ENCODE peak calls at places on chromosome 14, in five cellular contexts. K is A549, W is endothelial cell of umbilical vein, G is A673, Z is right atrium auricular region. I is an unnamed sample. For H3K4me1 and H3K9me3, the result is how much of the 10 kb centered on the place peaks cover.

GRCh38 chr14:99732436-99733220 is 48.5 kb downstream of the CYP46A1 start:
- DNase-seq in K (no peak), W (no peak), G (no peak), Z (peak), I (no peak)

GRCh38 chr14:46259536-46259935 is 392.0 kb downstream of the RPL10L start:
- DNase-seq in K (no peak), W (no peak), G (no peak), Z (no peak), I (no peak)

GRCh38 chr14:34219661-34220060 is 242.4 kb downstream of the SPTSSA start:
- DNase-seq in K (no peak), W (no peak), G (no peak), Z (no peak), I (no peak)

GRCh38 chr14:51189600-51190376 is 50.3 kb upstream of the TMX1 start:
- DNase-seq in K (no peak), W (no peak), G (no peak), Z (no peak), I (no peak)

GRCh38 chr14:48563465-48563864 is 888.1 kb upstream of the MDGA2 start:
- DNase-seq in K (no peak), W (no peak), G (no peak), Z (no peak), I (peak)

GRCh38 chr14:94926176-94926575 is 156.3 kb upstream of the GSC start:
- DNase-seq in K (no peak), W (no peak), G (no peak), Z (no peak), I (no peak)

GRCh38 chr14:29925106-29925722 is 2.4 kb downstream of the PRKD1 start:
- DNase-seq in K (no peak), W (no peak), G (no peak), Z (no peak), I (no peak)

GRCh38 chr14:74825008-74825407 is 50.9 kb downstream of the PROX2 start:
- DNase-seq in K (no peak), W (peak), G (peak), Z (no peak), I (no peak)

GRCh38 chr14:31109257-31109656 is 83.1 kb upstream of the STRN3 start:
- DNase-seq in K (no peak), W (no peak), G (no peak), Z (no peak), I (no peak)

GRCh38 chr14:102088012-102088792 is 1.4 kb upstream of the HSP90AA1 start:
- DNase-seq in K (no peak), W (peak), G (no peak), Z (peak), I (no peak)

GRCh38 chr14:71554959-71555612 is 377.1 kb upstream of the RGS6 start:
- DNase-seq in K (no peak), W (no peak), G (no peak), Z (no peak), I (no peak)

GRCh38 chr14:80586116-80586515 is 355.4 kb downstream of the CEP128 start:
- DNase-seq in K (no peak), W (no peak), G (no peak), Z (no peak), I (peak)

GRCh38 chr14:36067428-36068187 is 108.9 kb downstream of the PTCSC3 start:
- DNase-seq in K (no peak), W (no peak), G (no peak), Z (no peak), I (no peak)

GRCh38 chr14:102277874-102278630 is 26.9 kb downstream of the MOK start:
- DNase-seq in K (no peak), W (no peak), G (no peak), Z (no peak), I (no peak)

GRCh38 chr14:23827100-23827892 is 126.3 kb upstream of the DHRS4 start:
- DNase-seq in K (no peak), W (no peak), G (no peak), Z (no peak), I (no peak)

GRCh38 chr14:78142994-78143393 is 27.2 kb upstream of the NRXN3 start:
- DNase-seq in K (no peak), W (no peak), G (no peak), Z (no peak), I (no peak)

GRCh38 chr14:63542231-63542999 is 762 bp downstream of the PPP2R5E start:
- DNase-seq in K (no peak), W (peak), G (peak), Z (no peak), I (peak)

GRCh38 chr14:99749763-99750715 is 43.2 kb upstream of the EML1 start:
- DNase-seq in K (no peak), W (no peak), G (no peak), Z (no peak), I (no peak)

GRCh38 chr14:72416892-72417291 is 477.0 kb downstream of the DPF3 start:
- DNase-seq in K (peak), W (no peak), G (peak), Z (peak), I (no peak)

GRCh38 chr14:96639550-96639949 is 137.4 kb downstream of the PAPOLA start:
- DNase-seq in K (no peak), W (no peak), G (no peak), Z (peak), I (no peak)

GRCh38 chr14:91380610-91381371 is 36.8 kb downstream of the CCDC88C start:
- DNase-seq in K (no peak), W (peak), G (peak), Z (no peak), I (peak)

GRCh38 chr14:28321475-28322244 is 444.9 kb upstream of the FOXG1 start:
- DNase-seq in K (peak), W (no peak), G (no peak), Z (no peak), I (no peak)

GRCh38 chr14:89137514-89138163 is 279.4 kb downstream of the FOXN3 start:
- DNase-seq in K (peak), W (peak), G (no peak), Z (peak), I (peak)

GRCh38 chr14:98466807-98467206 is 805.2 kb downstream of the BCL11B start:
- DNase-seq in K (no peak), W (no peak), G (no peak), Z (no peak), I (no peak)

GRCh38 chr14:65167072-65167645 is 64.8 kb upstream of the MAX start:
- DNase-seq in K (no peak), W (no peak), G (no peak), Z (no peak), I (no peak)

GRCh38 chr14:76261371-76261811 is 109.7 kb downstream of the GPATCH2L start:
- DNase-seq in K (no peak), W (no peak), G (no peak), Z (peak), I (peak)

GRCh38 chr14:71693373-71693772 is 238.9 kb upstream of the RGS6 start:
- DNase-seq in K (no peak), W (no peak), G (peak), Z (no peak), I (peak)

GRCh38 chr14:101917413-101918124 is 46.8 kb upstream of the DYNC1H1 start:
- DNase-seq in K (no peak), W (no peak), G (no peak), Z (no peak), I (no peak)

GRCh38 chr14:102949062-102949800 is 26.8 kb downstream of the AMN start:
- DNase-seq in K (no peak), W (no peak), G (no peak), Z (no peak), I (no peak)

GRCh38 chr14:101813171-101813759 is 51.8 kb downstream of the PPP2R5C start:
- DNase-seq in K (no peak), W (peak), G (no peak), Z (peak), I (no peak)

GRCh38 chr14:24513009-24513408 is 4.9 kb upstream of the CMA1 start:
- DNase-seq in K (no peak), W (peak), G (peak), Z (no peak), I (no peak)

GRCh38 chr14:60789656-60790055 is 55.1 kb downstream of the MNAT1 start:
- DNase-seq in K (no peak), W (no peak), G (no peak), Z (no peak), I (no peak)

GRCh38 chr14:56885795-56886194 is 75.5 kb upstream of the OTX2 start:
- DNase-seq in K (no peak), W (no peak), G (no peak), Z (no peak), I (no peak)

GRCh38 chr14:56889705-56890104 is 79.4 kb upstream of the OTX2 start:
- DNase-seq in K (no peak), W (no peak), G (no peak), Z (no peak), I (no peak)

GRCh38 chr14:56887211-56887610 is 76.9 kb upstream of the OTX2 start:
- DNase-seq in K (no peak), W (no peak), G (peak), Z (no peak), I (no peak)

GRCh38 chr14:56886471-56887062 is 76.3 kb upstream of the OTX2 start:
- DNase-seq in K (no peak), W (no peak), G (peak), Z (no peak), I (no peak)

DNA sequence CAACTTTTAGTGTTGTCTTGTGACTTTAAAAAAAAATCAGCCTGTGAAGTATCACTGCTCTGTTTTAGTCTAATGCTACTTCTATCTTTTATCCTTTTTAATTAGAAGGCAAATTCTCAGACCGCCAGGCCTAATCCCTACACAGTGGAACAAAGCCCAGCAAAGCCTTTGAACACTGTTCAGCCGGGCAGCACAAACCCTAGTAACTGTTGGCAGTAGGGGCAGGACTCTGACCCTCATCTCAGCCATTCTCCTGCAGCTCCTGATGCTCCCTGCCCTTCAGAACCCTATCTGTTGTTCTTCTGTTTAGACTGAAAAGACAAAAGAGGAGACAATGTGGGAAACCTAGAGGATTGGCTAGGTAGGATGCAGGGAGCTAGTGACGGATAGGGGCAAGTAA is 78.0 kb upstream of the OTX2 start:
- DNase-seq in K (no peak), W (no peak), G (peak), Z (no peak), I (no peak)
- H3K4me1 ChIP-seq in K (under half), W (under half), G (half or more), Z (under half), I (under half)

GRCh38 chr14:70339970-70340369 is 19.5 kb downstream of the COX16 start:
- DNase-seq in K (no peak), W (no peak), G (no peak), Z (no peak), I (no peak)

GRCh38 chr14:70338550-70338949 is 20.9 kb downstream of the COX16 start:
- DNase-seq in K (no peak), W (no peak), G (no peak), Z (no peak), I (no peak)

GRCh38 chr14:70339039-70339438 is 20.4 kb downstream of the COX16 start:
- DNase-seq in K (no peak), W (no peak), G (no peak), Z (no peak), I (no peak)

GRCh38 chr14:70343141-70343540 is 16.3 kb downstream of the COX16 start:
- DNase-seq in K (no peak), W (no peak), G (no peak), Z (no peak), I (no peak)
- H3K9me3 ChIP-seq in K (under half), W (under half), G (under half), Z (under half), I (under half)

DNA sequence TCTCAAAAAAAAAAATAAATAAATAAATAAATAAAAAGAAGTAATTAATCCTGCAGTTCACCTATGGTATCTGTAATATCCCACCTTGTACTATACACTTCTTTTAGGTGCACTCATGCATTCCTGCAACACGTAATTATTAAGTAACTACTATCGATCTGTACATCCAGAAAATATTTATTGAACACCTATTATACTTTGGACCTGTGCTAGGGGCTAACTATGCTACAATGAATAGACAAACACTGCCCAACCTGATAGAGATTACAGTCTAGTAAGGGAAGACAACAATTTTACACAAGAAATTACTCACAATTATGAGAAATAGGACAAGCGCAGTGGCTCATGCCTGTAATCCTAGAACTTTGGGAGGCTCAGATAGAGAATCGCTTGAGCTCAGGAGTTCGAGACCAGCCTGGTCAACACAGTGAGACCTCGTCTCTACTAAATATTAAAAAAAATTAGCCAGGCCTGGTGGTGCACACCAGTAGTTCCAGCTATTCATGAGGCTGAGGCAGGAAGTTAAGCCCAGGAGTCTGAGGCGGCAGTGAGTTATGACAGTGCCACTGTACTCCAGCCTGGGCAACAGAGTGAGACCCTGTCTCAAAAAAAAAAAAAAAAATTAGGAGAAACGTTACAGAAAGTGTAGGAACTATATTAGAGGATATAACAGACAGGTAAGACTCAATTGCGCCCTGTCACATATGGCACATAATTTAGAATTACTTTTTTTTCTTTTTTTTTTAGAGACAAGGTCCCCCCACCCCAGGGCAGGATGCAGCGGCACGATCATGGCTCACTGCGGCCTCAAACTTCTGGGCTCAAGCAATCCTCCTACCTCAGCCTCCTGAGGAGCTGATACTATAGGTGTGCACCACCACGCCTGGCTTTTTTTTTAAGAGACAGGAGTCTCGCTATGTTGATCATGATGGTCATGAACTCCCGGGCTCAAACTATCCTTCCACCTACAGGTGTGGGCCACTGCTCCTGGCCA is 1.2 kb downstream of the NRDE2 start:
- DNase-seq in K (no peak), W (no peak), G (no peak), Z (no peak), I (no peak)
- H3K27ac ChIP-seq in K (peak), W (peak), G (peak), Z (peak), I (peak)

GRCh38 chr14:68246074-68246980 is 426.7 kb downstream of the RAD51B start:
- DNase-seq in K (no peak), W (peak), G (peak), Z (no peak), I (peak)

GRCh38 chr14:68248481-68249255 is 429.1 kb downstream of the RAD51B start:
- DNase-seq in K (peak), W (peak), G (peak), Z (peak), I (peak)

GRCh38 chr14:68247281-68247680 is 427.7 kb downstream of the RAD51B start:
- DNase-seq in K (no peak), W (peak), G (no peak), Z (no peak), I (no peak)

GRCh38 chr14:68249534-68250517 is 430.2 kb downstream of the RAD51B start:
- DNase-seq in K (no peak), W (peak), G (peak), Z (no peak), I (peak)

DNA sequence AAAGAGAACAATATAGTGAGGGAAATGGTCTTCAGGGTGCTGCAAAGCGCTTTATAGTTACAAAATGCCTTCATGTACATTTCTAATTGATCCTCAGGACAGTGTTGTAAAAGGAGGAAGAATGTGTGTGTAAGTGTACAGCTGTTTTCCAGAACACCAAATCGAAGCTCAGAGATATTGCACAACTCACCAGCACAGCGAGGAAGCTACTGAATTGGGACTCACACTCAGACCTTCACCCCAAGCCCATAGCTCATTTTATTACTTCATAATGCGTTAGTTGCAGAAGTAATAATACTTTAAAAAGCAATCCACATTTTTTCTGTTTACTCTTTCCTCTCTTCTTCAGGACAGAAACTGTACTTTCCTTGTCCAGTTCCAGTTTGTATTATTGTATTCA is 428.3 kb downstream of the RAD51B start:
- DNase-seq in K (no peak), W (no peak), G (no peak), Z (peak), I (no peak)
- H3K4me1 ChIP-seq in K (half or more), W (half or more), G (half or more), Z (under half), I (half or more)

DNA sequence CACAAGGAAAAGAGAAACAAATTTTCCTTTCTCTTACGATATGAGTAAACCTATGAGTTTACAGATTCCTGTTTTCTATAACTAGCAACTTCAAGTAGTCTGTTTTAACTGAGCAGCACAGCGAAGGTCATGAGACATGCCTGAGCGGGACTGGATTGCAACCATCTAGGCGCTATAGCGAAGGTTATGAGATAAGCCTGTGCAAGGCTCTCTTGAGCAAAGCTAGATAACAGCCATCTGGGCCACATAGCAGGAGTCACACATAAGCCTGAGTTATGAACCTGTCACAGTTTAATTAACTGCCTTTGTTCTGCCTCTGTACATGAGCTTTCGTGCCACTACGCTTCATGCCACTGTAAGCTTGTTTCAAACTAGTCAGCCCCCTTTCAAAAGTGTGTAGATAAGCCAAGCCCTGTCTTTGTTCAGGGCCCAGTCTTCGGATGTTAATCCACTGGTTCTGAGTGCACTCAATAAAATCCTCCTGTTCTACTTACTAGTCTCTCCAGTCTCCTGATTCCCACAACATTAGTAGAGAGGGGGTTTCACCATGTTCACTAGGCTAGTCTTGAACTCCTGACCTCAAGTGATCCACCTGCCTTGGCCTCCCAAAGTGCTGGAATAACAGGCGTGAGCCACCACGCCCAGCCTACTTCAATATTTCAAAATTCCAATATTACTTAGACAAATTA is 47.1 kb downstream of the SEC23A start:
- DNase-seq in K (no peak), W (no peak), G (peak), Z (no peak), I (peak)
- H3K9me3 ChIP-seq in K (under half), W (under half), G (under half), Z (under half), I (under half)

DNA sequence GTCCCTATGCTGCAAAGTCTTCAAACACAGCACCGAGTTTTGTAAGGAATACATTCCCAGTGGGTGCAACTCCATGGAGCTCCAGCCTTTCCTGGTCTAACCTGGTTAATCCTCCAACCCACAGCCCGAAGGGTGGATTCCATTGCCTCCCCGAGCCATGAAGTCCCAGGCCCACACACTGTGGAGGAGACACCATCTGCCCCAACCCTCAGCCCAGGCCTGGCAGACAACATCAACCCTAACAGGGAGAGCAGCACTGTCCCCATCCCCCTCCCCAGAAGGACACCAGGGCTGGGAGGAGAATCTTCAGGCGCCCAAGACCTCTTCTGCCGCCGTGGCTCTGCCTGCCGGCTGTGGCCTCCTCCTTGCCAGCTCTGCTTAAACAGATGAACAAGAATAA is 15.8 kb upstream of the ZFP36L1 start:
- DNase-seq in K (no peak), W (no peak), G (no peak), Z (no peak), I (no peak)
- H3K27ac ChIP-seq in K (no peak), W (no peak), G (no peak), Z (peak), I (no peak)